ENCODE peak calls at places on chromosomes 16 and 17, in eight cellular contexts. A, U, M, S, L, K, T and I are unnamed samples.

GRCh38 chr16:88705076-88705684 is 1.0 kb downstream of the RNF166 start:
- DNase-seq in L (no peak), U (no peak), K (no peak), M (no peak), T (peak; percentile 41), A (peak; percentile 14), S (peak; percentile 55), I (no peak)

GRCh38 chr16:82628741-82629140 is 2.0 kb downstream of the CDH13 start:
- DNase-seq in L (no peak), A (no peak), S (no peak), T (no peak), K (no peak), U (no peak), M (no peak), I (no peak)

GRCh38 chr17:40538019-40538935 is 27.0 kb downstream of the CCR7 start:
- DNase-seq in K (no peak), S (no peak), M (no peak), T (no peak), U (peak; percentile 85), A (no peak), L (no peak), I (no peak)

GRCh38 chr16:47139561-47140185 is 4.1 kb downstream of the NETO2 start:
- DNase-seq in T (peak; percentile 14), A (no peak), M (no peak), K (no peak), U (peak; percentile 28), L (no peak), S (no peak), I (no peak)

GRCh38 chr16:11572301-11572995 is 14.3 kb downstream of the LITAF start:
- DNase-seq in A (no peak), S (no peak), K (no peak), M (no peak), T (no peak), U (no peak), L (no peak), I (no peak)

GRCh38 chr16:27792486-27793275 is 242.7 kb downstream of the KATNIP start:
- DNase-seq in A (no peak), U (no peak), K (no peak), T (no peak), M (no peak), S (peak; percentile 14), L (no peak), I (no peak)

GRCh38 chr17:34252138-34252889 is 2.8 kb upstream of the CCL2 start:
- DNase-seq in M (no peak), A (peak; percentile 69), U (no peak), T (no peak), K (peak; percentile 94), L (peak; percentile 84), S (peak; percentile 97), I (no peak)

GRCh38 chr17:43540821-43541674 is 5.1 kb downstream of the ETV4 start:
- DNase-seq in T (peak; percentile 33), M (no peak), U (no peak), K (no peak), L (no peak), A (no peak), S (peak; percentile 49), I (no peak)

GRCh38 chr17:73393962-73394361 is 82.2 kb upstream of the CDC42EP4 start:
- DNase-seq in S (no peak), A (no peak), K (no peak), T (peak; percentile 40), M (no peak), L (peak; percentile 29), U (peak; percentile 30), I (no peak)

GRCh38 chr16:11379420-11379819 is 34.2 kb downstream of the RMI2 start:
- DNase-seq in M (peak; percentile 51), T (no peak), A (no peak), L (no peak), U (peak; percentile 25), K (no peak), S (peak; percentile 42), I (no peak)

GRCh38 chr16:14409563-14409962 is 220.5 kb downstream of the PARN start:
- DNase-seq in K (peak; percentile 25), S (peak; percentile 96), M (peak; percentile 63), U (peak; percentile 94), A (no peak), T (no peak), L (peak; percentile 92), I (peak; percentile 82)

GRCh38 chr17:66789961-66790421 is 44.9 kb upstream of the CACNG5 start:
- DNase-seq in T (no peak), L (no peak), S (no peak), M (no peak), U (no peak), K (no peak), A (no peak), I (no peak)

GRCh38 chr17:72948115-72948514 is 144.4 kb downstream of the SLC39A11 start:
- DNase-seq in A (no peak), M (no peak), T (no peak), S (no peak), U (no peak), K (no peak), L (no peak), I (no peak)

GRCh38 chr16:68508641-68509240 is 30.4 kb upstream of the ZFP90 start:
- DNase-seq in A (no peak), U (no peak), T (no peak), M (no peak), K (no peak), S (no peak), L (no peak), I (no peak)

GRCh38 chr16:71526111-71526998 is at the start of gene CHST4:
- DNase-seq in S (peak; percentile 46), L (peak; percentile 24), K (peak; percentile 31), M (peak; percentile 78), A (peak; percentile 64), U (peak; percentile 70), T (peak; percentile 30), I (no peak)

GRCh38 chr17:1561420-1562177 is 993 bp downstream of the PITPNA start:
- DNase-seq in T (no peak), U (peak; percentile 23), K (no peak), M (peak; percentile 36), L (no peak), A (peak; percentile 70), S (no peak), I (peak; percentile 51)
- TF ChIP-seq CTCF in T (no peak), U (peak; percentile 35), K (no peak), M (no peak), L (peak; percentile 20), A (peak; percentile 43), S (peak; percentile 8), I (peak; percentile 19)

GRCh38 chr17:49748223-49748622 is 15.7 kb downstream of the FAM117A start:
- DNase-seq in A (no peak), T (no peak), L (no peak), K (no peak), U (no peak), M (no peak), S (no peak), I (no peak)
- H3K4me3 ChIP-seq in A (no peak overlapping the region), T (no peak overlapping the region), L (no peak overlapping the region), K (no peak overlapping the region), U (no peak overlapping the region), M (no peak overlapping the region), S (no peak overlapping the region), I (no peak overlapping the region)

GRCh38 chr17:61406543-61406845 is 6.9 kb downstream of the TBX2 start:
- DNase-seq in K (no peak), M (no peak), U (no peak), T (no peak), S (no peak), L (no peak), A (no peak), I (no peak)

GRCh38 chr17:61405686-61406542 is 6.3 kb downstream of the TBX2 start:
- DNase-seq in U (no peak), T (no peak), L (no peak), A (peak; percentile 40), S (no peak), M (no peak), K (no peak), I (no peak)

GRCh38 chr17:61404702-61405046 is 5.0 kb downstream of the TBX2 start:
- DNase-seq in U (no peak), K (peak; percentile 12), T (no peak), S (no peak), M (no peak), A (no peak), L (no peak), I (no peak)

GRCh38 chr17:61403846-61404701 is 4.4 kb downstream of the TBX2 start:
- DNase-seq in T (no peak), S (peak; percentile 30), U (no peak), K (peak; percentile 16), L (no peak), A (no peak), M (no peak), I (no peak)

DNA sequence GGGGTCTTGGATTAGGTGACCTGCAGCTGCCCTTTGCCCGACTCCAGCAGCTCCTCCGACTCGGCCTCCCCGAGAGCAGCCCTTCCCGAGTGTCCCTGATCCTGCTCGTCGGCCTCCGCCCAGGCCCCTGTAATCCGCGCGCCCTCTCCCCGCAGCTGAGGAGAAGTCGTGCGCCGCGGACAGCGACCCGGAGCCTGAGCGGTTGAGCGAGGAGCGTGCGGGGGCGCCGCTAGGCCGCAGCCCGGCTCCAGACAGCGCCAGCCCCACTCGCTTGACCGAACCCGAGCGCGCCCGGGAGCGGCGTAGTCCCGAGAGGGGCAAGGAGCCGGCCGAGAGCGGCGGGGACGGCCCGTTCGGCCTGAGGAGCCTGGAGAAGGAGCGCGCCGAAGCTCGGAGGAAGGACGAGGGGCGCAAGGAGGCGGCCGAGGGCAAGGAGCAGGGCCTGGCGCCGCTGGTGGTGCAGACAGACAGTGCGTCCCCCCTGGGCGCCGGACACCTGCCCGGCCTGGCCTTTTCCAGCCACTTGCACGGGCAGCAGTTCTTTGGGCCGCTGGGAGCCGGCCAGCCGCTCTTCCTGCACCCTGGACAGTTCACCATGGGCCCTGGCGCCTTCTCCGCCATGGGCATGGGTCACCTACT is 5.5 kb downstream of the TBX2 start:
- DNase-seq in U (no peak), M (no peak), S (no peak), K (no peak), T (no peak), A (peak; percentile 51), L (no peak), I (no peak)
- TF ChIP-seq CTCF in U (no peak), M (no peak), S (no peak), K (no peak), T (no peak), A (no peak), L (no peak), I (no peak)

DNA sequence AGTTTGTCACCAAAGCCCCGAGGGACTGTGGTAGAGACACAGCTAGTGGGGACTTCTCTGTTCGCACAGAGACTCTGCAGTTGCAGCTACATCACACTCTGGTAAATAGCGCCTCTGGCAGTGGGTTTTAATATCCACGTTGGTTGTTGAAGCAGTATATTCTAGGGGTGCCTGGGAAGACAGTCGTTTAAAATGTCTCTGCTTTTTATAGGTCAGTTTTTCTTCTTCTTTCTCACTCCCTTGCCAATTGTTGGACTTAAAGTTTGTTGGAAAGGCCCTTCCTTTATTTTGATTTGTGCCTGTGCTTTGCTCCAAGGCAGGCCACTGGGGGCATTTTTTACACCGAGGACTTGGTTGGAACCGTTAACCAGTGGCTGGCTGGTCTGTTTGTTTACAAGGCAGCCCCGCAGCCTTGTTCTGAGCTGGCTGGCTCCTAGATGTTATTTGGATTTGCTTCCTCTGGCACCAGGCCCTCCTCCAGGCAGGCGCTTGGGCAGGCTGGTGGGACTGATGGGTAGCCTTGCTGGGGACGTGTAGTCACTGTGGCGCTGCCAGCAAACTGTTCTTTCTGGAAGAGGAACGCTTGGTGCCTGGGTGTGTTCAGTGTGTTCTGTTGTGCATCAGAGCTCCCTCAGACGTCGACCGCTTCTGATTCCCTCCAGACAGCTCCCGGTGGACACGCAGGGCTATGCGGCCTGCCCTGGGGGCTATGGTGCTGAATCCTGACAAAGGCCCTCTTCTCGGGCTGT is 218.2 kb upstream of the CHMP6 start:
- DNase-seq in M (no peak), S (peak; percentile 18), L (no peak), U (no peak), T (no peak), A (no peak), K (peak; percentile 47), I (peak; percentile 28)
- H3K4me3 ChIP-seq in M (no peak overlapping the region), S (no peak overlapping the region), L (no peak overlapping the region), U (no peak overlapping the region), T (no peak overlapping the region), A (no peak overlapping the region), K (no peak overlapping the region), I (no peak overlapping the region)

GRCh38 chr16:50381679-50382440 is 13.1 kb upstream of the BRD7 start:
- DNase-seq in S (no peak), T (no peak), U (no peak), A (no peak), L (no peak), K (no peak), M (no peak), I (peak; percentile 62)
- TF ChIP-seq CTCF in S (no peak), T (no peak), U (peak; percentile 2), A (no peak), L (no peak), K (no peak), M (peak; percentile 31), I (peak; percentile 17)